ENCODE peak calls at places on chromosome 18, in nine cellular contexts. One of them, this sample, is unnamed. For H3K9me2, the result is how much of the 10 kb centered on the place peaks cover.

GRCh38 chr18:48304906-48305693 is 104.1 kb downstream of the ZBTB7C start:
- DNase-seq in SK-N-SH: no peak
- DNase-seq in MM.1S: no peak
- DNase-seq in Karpas-422: no peak
- DNase-seq in PC-9: no peak
- DNase-seq in PC-3: no peak
- DNase-seq in GM23338: no peak
- DNase-seq in GM23248: no peak
- DNase-seq in hepatocyte: no peak
- DNase-seq in this sample: no peak

GRCh38 chr18:76395609-76396008 is 99.4 kb downstream of the ZNF516 start:
- DNase-seq in GM23338: no peak
- DNase-seq in PC-3: no peak
- DNase-seq in SK-N-SH: no peak
- DNase-seq in GM23248: no peak
- DNase-seq in PC-9: no peak
- DNase-seq in MM.1S: no peak
- DNase-seq in hepatocyte: no peak
- DNase-seq in Karpas-422: no peak
- DNase-seq in this sample: no peak

GRCh38 chr18:23970161-23971153 is 44.1 kb upstream of the TTC39C start:
- DNase-seq in hepatocyte: no peak
- DNase-seq in PC-9: no peak
- DNase-seq in GM23248: no peak
- DNase-seq in Karpas-422: no peak
- DNase-seq in SK-N-SH: no peak
- DNase-seq in PC-3: no peak
- DNase-seq in MM.1S: no peak
- DNase-seq in GM23338: no peak
- DNase-seq in this sample: no peak

GRCh38 chr18:7152485-7152884 is 34.9 kb upstream of the LAMA1 start:
- DNase-seq in GM23338: no peak
- DNase-seq in PC-9: no peak
- DNase-seq in SK-N-SH: no peak
- DNase-seq in Karpas-422: no peak
- DNase-seq in MM.1S: no peak
- DNase-seq in hepatocyte: peak
- DNase-seq in GM23248: peak
- DNase-seq in PC-3: no peak
- DNase-seq in this sample: no peak

GRCh38 chr18:31261792-31262582 is 56.0 kb upstream of the DSG1 start:
- DNase-seq in PC-9: no peak
- DNase-seq in GM23248: no peak
- DNase-seq in PC-3: no peak
- DNase-seq in Karpas-422: peak
- DNase-seq in SK-N-SH: no peak
- DNase-seq in hepatocyte: peak
- DNase-seq in MM.1S: no peak
- DNase-seq in GM23338: peak
- DNase-seq in this sample: no peak

GRCh38 chr18:9750112-9750511 is 42.0 kb downstream of the RAB31 start:
- DNase-seq in SK-N-SH: no peak
- DNase-seq in hepatocyte: no peak
- DNase-seq in GM23338: no peak
- DNase-seq in PC-3: no peak
- DNase-seq in PC-9: no peak
- DNase-seq in GM23248: no peak
- DNase-seq in Karpas-422: no peak
- DNase-seq in MM.1S: no peak
- DNase-seq in this sample: no peak

GRCh38 chr18:31487251-31488015 is 10.5 kb upstream of the DSG2 start:
- DNase-seq in MM.1S: no peak
- DNase-seq in PC-3: peak
- DNase-seq in PC-9: peak
- DNase-seq in GM23248: peak
- DNase-seq in GM23338: no peak
- DNase-seq in Karpas-422: no peak
- DNase-seq in SK-N-SH: no peak
- DNase-seq in hepatocyte: peak
- DNase-seq in this sample: peak

GRCh38 chr18:12996661-12997292 is 5.6 kb downstream of the CEP192 start:
- DNase-seq in MM.1S: no peak
- DNase-seq in GM23338: no peak
- DNase-seq in SK-N-SH: no peak
- DNase-seq in GM23248: no peak
- DNase-seq in PC-9: no peak
- DNase-seq in hepatocyte: no peak
- DNase-seq in PC-3: no peak
- DNase-seq in Karpas-422: no peak
- DNase-seq in this sample: no peak

GRCh38 chr18:47168913-47169312 is 7.3 kb downstream of the IER3IP1 start:
- DNase-seq in hepatocyte: no peak
- DNase-seq in SK-N-SH: no peak
- DNase-seq in PC-9: no peak
- DNase-seq in GM23338: no peak
- DNase-seq in GM23248: no peak
- DNase-seq in Karpas-422: no peak
- DNase-seq in MM.1S: no peak
- DNase-seq in PC-3: no peak
- DNase-seq in this sample: no peak
- H3K9me2 ChIP-seq in hepatocyte: under half
- H3K9me2 ChIP-seq in SK-N-SH: under half
- H3K9me2 ChIP-seq in PC-9: under half
- H3K9me2 ChIP-seq in GM23338: under half
- H3K9me2 ChIP-seq in GM23248: under half
- H3K9me2 ChIP-seq in Karpas-422: under half
- H3K9me2 ChIP-seq in MM.1S: under half
- H3K9me2 ChIP-seq in PC-3: under half
- H3K9me2 ChIP-seq in this sample: under half

GRCh38 chr18:55189972-55190371 is 230.7 kb upstream of the CCDC68 start:
- DNase-seq in GM23338: peak
- DNase-seq in SK-N-SH: no peak
- DNase-seq in MM.1S: no peak
- DNase-seq in PC-3: no peak
- DNase-seq in hepatocyte: peak
- DNase-seq in Karpas-422: no peak
- DNase-seq in PC-9: no peak
- DNase-seq in GM23248: no peak
- DNase-seq in this sample: no peak
- H3K9me2 ChIP-seq in GM23338: under half
- H3K9me2 ChIP-seq in SK-N-SH: under half
- H3K9me2 ChIP-seq in MM.1S: under half
- H3K9me2 ChIP-seq in PC-3: under half
- H3K9me2 ChIP-seq in hepatocyte: under half
- H3K9me2 ChIP-seq in Karpas-422: under half
- H3K9me2 ChIP-seq in PC-9: under half
- H3K9me2 ChIP-seq in GM23248: under half
- H3K9me2 ChIP-seq in this sample: under half

DNA sequence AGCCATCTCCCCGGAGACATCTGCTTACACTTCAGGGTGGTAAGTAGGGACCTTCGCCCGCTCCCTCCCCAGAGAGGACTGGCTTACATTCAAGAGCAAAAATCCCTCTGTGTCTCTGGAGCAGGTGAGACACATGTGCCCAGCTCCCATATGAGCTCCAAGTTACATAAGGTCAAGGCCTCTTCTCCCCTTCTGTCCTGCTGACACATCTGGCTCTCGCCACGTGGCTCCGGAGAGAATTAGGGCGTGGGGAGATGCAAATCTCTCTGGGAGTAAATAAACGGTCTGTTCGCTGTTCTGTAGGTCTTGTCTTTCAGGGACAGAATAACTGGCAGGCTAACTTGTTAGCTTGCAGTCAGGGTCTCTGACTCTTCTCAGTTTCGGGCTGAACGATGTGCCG is 16.2 kb downstream of the MRO start:
- DNase-seq in Karpas-422: no peak
- DNase-seq in SK-N-SH: no peak
- DNase-seq in hepatocyte: peak
- DNase-seq in MM.1S: no peak
- DNase-seq in PC-3: no peak
- DNase-seq in GM23338: no peak
- DNase-seq in PC-9: no peak
- DNase-seq in GM23248: no peak
- DNase-seq in this sample: no peak
- H3K9me2 ChIP-seq in Karpas-422: under half
- H3K9me2 ChIP-seq in SK-N-SH: under half
- H3K9me2 ChIP-seq in hepatocyte: under half
- H3K9me2 ChIP-seq in MM.1S: under half
- H3K9me2 ChIP-seq in PC-3: under half
- H3K9me2 ChIP-seq in GM23338: under half
- H3K9me2 ChIP-seq in PC-9: under half
- H3K9me2 ChIP-seq in GM23248: under half
- H3K9me2 ChIP-seq in this sample: under half

GRCh38 chr18:44821924-44822323 is 141.2 kb downstream of the SETBP1 start:
- DNase-seq in Karpas-422: no peak
- DNase-seq in MM.1S: no peak
- DNase-seq in PC-3: peak
- DNase-seq in hepatocyte: no peak
- DNase-seq in SK-N-SH: no peak
- DNase-seq in GM23338: no peak
- DNase-seq in GM23248: no peak
- DNase-seq in PC-9: no peak
- DNase-seq in this sample: no peak
- H3K9me2 ChIP-seq in Karpas-422: under half
- H3K9me2 ChIP-seq in MM.1S: under half
- H3K9me2 ChIP-seq in PC-3: under half
- H3K9me2 ChIP-seq in hepatocyte: under half
- H3K9me2 ChIP-seq in SK-N-SH: under half
- H3K9me2 ChIP-seq in GM23338: under half
- H3K9me2 ChIP-seq in GM23248: under half
- H3K9me2 ChIP-seq in PC-9: under half
- H3K9me2 ChIP-seq in this sample: under half

DNA sequence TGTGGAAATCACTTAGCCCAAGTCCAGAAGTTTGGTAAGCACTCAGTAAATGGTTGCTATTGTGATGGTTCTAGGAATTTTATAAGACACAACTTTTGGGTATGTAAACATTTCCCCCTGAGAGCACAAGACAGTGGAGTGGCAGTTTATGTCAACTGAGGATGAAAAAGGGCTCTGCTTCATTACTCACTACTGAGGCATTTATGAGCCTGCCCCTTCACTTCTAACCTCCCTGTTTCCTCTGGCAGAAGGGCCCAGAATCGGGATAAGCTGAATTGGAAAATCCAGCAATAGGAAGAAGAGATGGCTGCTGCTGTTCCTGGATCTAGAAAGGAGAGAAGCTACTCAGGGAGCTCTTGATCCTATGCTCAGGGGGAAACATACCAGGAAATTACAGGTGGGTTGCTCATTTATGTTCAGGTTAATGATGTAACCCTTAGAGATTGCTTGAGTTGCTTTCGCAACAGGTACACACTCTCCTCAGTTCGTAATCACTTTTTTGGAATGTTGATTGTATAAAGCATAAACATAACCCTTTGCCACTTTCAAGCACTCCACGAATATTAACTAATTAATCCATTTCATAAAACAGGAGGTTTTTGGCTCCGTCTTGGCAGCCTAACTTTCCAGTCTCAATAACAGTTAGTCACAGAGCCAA is 46.3 kb downstream of the ADCYAP1 start:
- DNase-seq in PC-9: peak
- DNase-seq in MM.1S: no peak
- DNase-seq in SK-N-SH: no peak
- DNase-seq in Karpas-422: no peak
- DNase-seq in GM23338: no peak
- DNase-seq in hepatocyte: no peak
- DNase-seq in PC-3: peak
- DNase-seq in GM23248: no peak
- DNase-seq in this sample: no peak
- H3K9me2 ChIP-seq in PC-9: under half
- H3K9me2 ChIP-seq in MM.1S: under half
- H3K9me2 ChIP-seq in SK-N-SH: under half
- H3K9me2 ChIP-seq in Karpas-422: under half
- H3K9me2 ChIP-seq in GM23338: under half
- H3K9me2 ChIP-seq in hepatocyte: under half
- H3K9me2 ChIP-seq in PC-3: under half
- H3K9me2 ChIP-seq in GM23248: under half
- H3K9me2 ChIP-seq in this sample: under half

DNA sequence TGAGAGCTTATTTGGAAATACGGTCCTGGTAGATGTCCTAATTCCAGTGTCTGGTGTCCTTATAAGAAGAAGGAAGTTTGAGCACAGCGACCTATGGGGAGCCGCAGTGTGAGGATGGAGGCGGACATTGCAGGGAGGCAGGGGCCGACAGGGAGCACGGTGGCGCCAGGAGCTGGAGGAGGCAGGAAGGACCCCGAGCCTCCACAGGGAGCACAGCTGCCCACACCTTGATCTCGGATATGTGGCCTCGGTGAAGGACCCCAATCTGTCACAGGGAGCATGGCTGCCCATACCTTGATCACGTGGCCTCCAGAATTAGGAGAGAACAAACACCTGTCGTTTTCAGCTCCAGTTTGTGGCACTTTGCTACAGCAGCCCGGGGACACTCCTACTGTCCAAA is 461.6 kb upstream of the SALL3 start:
- DNase-seq in GM23248: no peak
- DNase-seq in GM23338: no peak
- DNase-seq in PC-9: no peak
- DNase-seq in Karpas-422: no peak
- DNase-seq in SK-N-SH: no peak
- DNase-seq in PC-3: no peak
- DNase-seq in MM.1S: no peak
- DNase-seq in hepatocyte: no peak
- DNase-seq in this sample: no peak
- H3K9me2 ChIP-seq in GM23248: under half
- H3K9me2 ChIP-seq in GM23338: under half
- H3K9me2 ChIP-seq in PC-9: under half
- H3K9me2 ChIP-seq in Karpas-422: under half
- H3K9me2 ChIP-seq in SK-N-SH: under half
- H3K9me2 ChIP-seq in PC-3: under half
- H3K9me2 ChIP-seq in MM.1S: under half
- H3K9me2 ChIP-seq in hepatocyte: under half
- H3K9me2 ChIP-seq in this sample: under half